ENCODE peak calls at places on chromosomes 13 and 19, in nine cellular contexts. P, H, Y, M, N, G, S, W and O are unnamed samples.
A peak's percentile ranks its signal among the peaks of the same experiment; 100 is the strongest.

GRCh38 chr13:46607768-46608553 is 55.0 kb downstream of the LRCH1 start:
- DNase-seq in P (peak; percentile 19), H (no peak), Y (no peak), M (no peak), N (no peak), G (no peak), S (no peak), W (no peak), O (no peak)

GRCh38 chr19:30085394-30085793 is 143.4 kb downstream of the URI1 start:
- DNase-seq in P (peak; percentile 24), H (no peak), Y (no peak), M (no peak), N (no peak), G (peak; percentile 24), S (no peak), W (peak; percentile 35), O (peak; percentile 67)

GRCh38 chr13:73140804-73141203 is 82.0 kb downstream of the KLF5 start:
- DNase-seq in P (no peak), H (no peak), Y (no peak), M (no peak), N (no peak), G (no peak), S (no peak), W (peak; percentile 9), O (no peak)

GRCh38 chr13:36344886-36345437 is 1.2 kb downstream of the SPART start:
- DNase-seq in P (peak; percentile 25), H (no peak), Y (no peak), M (no peak), N (no peak), G (peak; percentile 53), S (no peak), W (peak; percentile 35), O (no peak)

GRCh38 chr13:106566682-106567420 is 1.1 kb downstream of the ARGLU1 start:
- DNase-seq in P (peak; percentile 64), H (peak; percentile 61), Y (no peak), M (peak; percentile 56), N (peak; percentile 29), G (peak; percentile 51), S (peak; percentile 77), W (peak; percentile 67), O (peak; percentile 79)

GRCh38 chr13:23087884-23088283 is 92.9 kb upstream of the SGCG start:
- DNase-seq in P (peak; percentile 25), H (no peak), Y (no peak), M (no peak), N (no peak), G (peak; percentile 48), S (peak; percentile 31), W (peak; percentile 66), O (peak; percentile 34)

GRCh38 chr13:47903836-47904235 is 97.2 kb downstream of the SUCLA2 start:
- DNase-seq in P (peak; percentile 36), H (no peak), Y (no peak), M (no peak), N (no peak), G (peak; percentile 67), S (no peak), W (no peak), O (no peak)

GRCh38 chr13:36891752-36892151 is 28.3 kb downstream of the SMAD9 start:
- DNase-seq in P (no peak), H (no peak), Y (no peak), M (no peak), N (peak; percentile 2), G (no peak), S (no peak), W (no peak), O (no peak)

GRCh38 chr13:100392709-100393630 is 195.6 kb downstream of the GGACT start:
- DNase-seq in P (peak; percentile 99), H (no peak), Y (no peak), M (no peak), N (peak; percentile 99), G (peak; percentile 97), S (peak; percentile 84), W (peak; percentile 98), O (no peak)

GRCh38 chr19:15715642-15716041 is 12.2 kb upstream of the OR10H2 start:
- DNase-seq in P (no peak), H (no peak), Y (no peak), M (no peak), N (no peak), G (no peak), S (no peak), W (no peak), O (no peak)

GRCh38 chr19:8367327-8368001 is 3.5 kb downstream of the ANGPTL4 start:
- DNase-seq in P (peak; percentile 94), H (peak; percentile 20), Y (peak; percentile 76), M (no peak), N (peak; percentile 95), G (peak; percentile 89), S (peak; percentile 79), W (peak; percentile 84), O (peak; percentile 95)

GRCh38 chr13:42486711-42487198 is 87.2 kb upstream of the TNFSF11 start:
- DNase-seq in P (peak; percentile 75), H (no peak), Y (no peak), M (no peak), N (peak; percentile 51), G (no peak), S (no peak), W (no peak), O (no peak)

GRCh38 chr19:55647732-55648656 is at the start of gene CCDC106:
- DNase-seq in P (peak; percentile 61), H (peak; percentile 72), Y (peak; percentile 87), M (peak; percentile 54), N (peak; percentile 27), G (peak; percentile 92), S (peak; percentile 63), W (peak; percentile 68), O (peak; percentile 93)

GRCh38 chr13:98787986-98788385 is 35.5 kb upstream of the SLC15A1 start:
- DNase-seq in P (no peak), H (no peak), Y (no peak), M (no peak), N (no peak), G (no peak), S (no peak), W (no peak), O (no peak)

GRCh38 chr13:31945202-31945978 is 86.2 kb upstream of the FRY start:
- DNase-seq in P (peak; percentile 78), H (peak; percentile 76), Y (peak; percentile 53), M (no peak), N (peak; percentile 85), G (peak; percentile 59), S (peak; percentile 45), W (peak; percentile 19), O (peak; percentile 27)

GRCh38 chr19:29609636-29610035 is 3.6 kb downstream of the POP4 start:
- DNase-seq in P (no peak), H (no peak), Y (no peak), M (no peak), N (no peak), G (no peak), S (no peak), W (no peak), O (no peak)

GRCh38 chr19:11787536-11787935 is 10.8 kb upstream of the ZNF491 start:
- DNase-seq in P (no peak), H (no peak), Y (no peak), M (no peak), N (no peak), G (no peak), S (no peak), W (no peak), O (no peak)

GRCh38 chr19:11611730-11612129 is 14.4 kb downstream of the ZNF627 start:
- DNase-seq in P (no peak), H (no peak), Y (no peak), M (no peak), N (no peak), G (no peak), S (no peak), W (no peak), O (no peak)

GRCh38 chr19:28465317-28466086 is 747.4 kb downstream of the UQCRFS1 start:
- DNase-seq in P (peak; percentile 77), H (no peak), Y (no peak), M (no peak), N (no peak), G (no peak), S (no peak), W (no peak), O (no peak)

GRCh38 chr19:34725400-34725799 is 8.6 kb upstream of the ZNF181 start:
- DNase-seq in P (no peak), H (no peak), Y (no peak), M (no peak), N (no peak), G (no peak), S (no peak), W (no peak), O (no peak)

GRCh38 chr13:40480012-40480914 is 186.2 kb downstream of the FOXO1 start:
- DNase-seq in P (no peak), H (no peak), Y (no peak), M (no peak), N (no peak), G (no peak), S (no peak), W (no peak), O (no peak)

GRCh38 chr19:23769691-23770468 is 11.2 kb upstream of the ZNF681 start:
- DNase-seq in P (no peak), H (no peak), Y (no peak), M (no peak), N (no peak), G (no peak), S (no peak), W (no peak), O (no peak)

GRCh38 chr13:38527140-38527539 is 159.7 kb upstream of the FREM2 start:
- DNase-seq in P (no peak), H (no peak), Y (no peak), M (no peak), N (no peak), G (no peak), S (no peak), W (no peak), O (no peak)

GRCh38 chr13:40789275-40790231 is at the start of gene SLC25A15:
- DNase-seq in P (peak; percentile 80), H (peak; percentile 52), Y (peak; percentile 87), M (peak; percentile 87), N (peak; percentile 64), G (peak; percentile 71), S (peak; percentile 78), W (peak; percentile 85), O (peak; percentile 97)

GRCh38 chr19:44570984-44571684 is 41.7 kb upstream of the CEACAM20 start:
- DNase-seq in P (peak; percentile 67), H (peak; percentile 71), Y (peak; percentile 71), M (peak; percentile 42), N (peak; percentile 74), G (peak; percentile 88), S (peak; percentile 86), W (peak; percentile 81), O (peak; percentile 61)

GRCh38 chr13:64855506-64855905 is 2374.6 kb downstream of the PCDH9 start:
- DNase-seq in P (peak; percentile 28), H (no peak), Y (no peak), M (no peak), N (no peak), G (peak; percentile 37), S (no peak), W (no peak), O (peak; percentile 1)

GRCh38 chr19:46204008-46204407 is 25.5 kb upstream of the IGFL1 start:
- DNase-seq in P (no peak), H (no peak), Y (no peak), M (no peak), N (no peak), G (no peak), S (no peak), W (no peak), O (no peak)

GRCh38 chr13:28494861-28495585 is at the start of gene FLT1:
- DNase-seq in P (no peak), H (no peak), Y (peak; percentile 80), M (peak; percentile 10), N (no peak), G (peak; percentile 42), S (peak; percentile 22), W (no peak), O (peak; percentile 41)

GRCh38 chr19:1062387-1063029 is 4.5 kb upstream of the ARHGAP45 start:
- DNase-seq in P (no peak), H (no peak), Y (no peak), M (no peak), N (no peak), G (no peak), S (peak; percentile 22), W (no peak), O (peak; percentile 59)